ENCODE peak calls at places on chromosomes 7 and 10, in seven cellular contexts. S is CD8-positive, alpha-beta T cell; G is hepatocyte; F is IMR-90; W is epithelial cell of esophagus; A is suprapubic skin; M is heart right ventricle. O is an unnamed sample.

GRCh38 chr10:122327237-122328206 is 47.0 kb upstream of the PLEKHA1 start:
- DNase-seq in S (no peak), G (no peak), F (no peak), W (no peak), A (peak; percentile 37), M (no peak), O (no peak)

GRCh38 chr7:71411475-71411874 is 279.5 kb downstream of the GALNT17 start:
- DNase-seq in S (no peak), G (no peak), F (no peak), W (no peak), A (no peak), M (no peak), O (no peak)

GRCh38 chr7:38870147-38870546 is 38.8 kb downstream of the VPS41 start:
- DNase-seq in S (no peak), G (no peak), F (no peak), W (no peak), A (no peak), M (no peak), O (no peak)

GRCh38 chr7:155452505-155453295 is 5.2 kb upstream of the EN2 start:
- DNase-seq in S (no peak), G (no peak), F (no peak), W (no peak), A (no peak), M (no peak), O (no peak)

GRCh38 chr10:132209978-132210530 is 23.3 kb downstream of the DPYSL4 start:
- DNase-seq in S (no peak), G (no peak), F (no peak), W (no peak), A (no peak), M (no peak), O (no peak)

GRCh38 chr10:101609481-101609880 is 21.4 kb downstream of the DPCD start:
- DNase-seq in S (no peak), G (no peak), F (peak; percentile 26), W (no peak), A (no peak), M (no peak), O (no peak)

GRCh38 chr7:149734514-149735075 is 38.8 kb downstream of the ZNF467 start:
- DNase-seq in S (no peak), G (no peak), F (no peak), W (peak; percentile 32), A (peak; percentile 55), M (no peak), O (no peak)

GRCh38 chr7:44147026-44147881 is 6.1 kb upstream of the MYL7 start:
- DNase-seq in S (no peak), G (peak; percentile 54), F (no peak), W (no peak), A (no peak), M (no peak), O (peak; percentile 4)

GRCh38 chr7:95867309-95867708 is 95.0 kb downstream of the DYNC1I1 start:
- DNase-seq in S (no peak), G (no peak), F (no peak), W (no peak), A (no peak), M (no peak), O (no peak)

GRCh38 chr10:85946713-85947326 is 419.8 kb downstream of the GRID1 start:
- DNase-seq in S (no peak), G (no peak), F (no peak), W (no peak), A (no peak), M (no peak), O (no peak)
- H3K4me3 ChIP-seq in S (no peak overlapping the region), G (no peak overlapping the region), F (no peak overlapping the region), W (no peak overlapping the region), A (no peak overlapping the region), M (no peak overlapping the region), O (no peak overlapping the region)

DNA sequence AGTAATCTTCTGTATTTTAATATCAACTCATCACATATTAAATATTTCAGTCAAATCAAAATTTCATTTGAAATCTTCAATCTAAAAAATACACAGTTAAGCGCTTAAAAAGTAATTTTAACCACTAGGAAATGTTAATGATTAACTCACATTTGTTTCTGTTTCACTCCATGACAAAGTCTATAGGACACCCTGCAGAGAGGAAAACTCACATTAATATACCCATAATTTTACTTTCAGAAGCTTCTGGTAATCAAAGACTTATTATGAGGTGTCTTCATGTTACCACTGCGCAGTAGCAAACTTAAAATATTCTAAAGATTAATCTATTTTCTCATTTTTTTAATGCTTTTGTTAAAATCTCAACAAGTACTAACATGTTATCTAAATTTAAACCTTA is 41.0 kb upstream of the ZNF518A start:
- DNase-seq in S (no peak), G (no peak), F (no peak), W (no peak), A (no peak), M (no peak), O (no peak)
- H3K4me3 ChIP-seq in S (no peak overlapping the region), G (no peak overlapping the region), F (no peak overlapping the region), W (peak overlapping the region; percentile 85), A (peak overlapping the region; percentile 73), M (peak overlapping the region; percentile 71), O (peak overlapping the region; percentile 58)

GRCh38 chr10:69360485-69361302 is 56.0 kb downstream of the TACR2 start:
- DNase-seq in S (no peak), G (peak; percentile 82), F (peak; percentile 93), W (peak; percentile 92), A (peak; percentile 81), M (peak; percentile 72), O (peak; percentile 48)

GRCh38 chr10:69361303-69361614 is 55.5 kb downstream of the TACR2 start:
- DNase-seq in S (no peak), G (no peak), F (no peak), W (no peak), A (no peak), M (no peak), O (no peak)

GRCh38 chr10:69362471-69362954 is 54.2 kb downstream of the TACR2 start:
- DNase-seq in S (no peak), G (no peak), F (peak; percentile 90), W (peak; percentile 66), A (no peak), M (peak; percentile 83), O (peak; percentile 56)

GRCh38 chr10:69358148-69358795 is 58.4 kb downstream of the TACR2 start:
- DNase-seq in S (no peak), G (no peak), F (no peak), W (no peak), A (no peak), M (no peak), O (no peak)

DNA sequence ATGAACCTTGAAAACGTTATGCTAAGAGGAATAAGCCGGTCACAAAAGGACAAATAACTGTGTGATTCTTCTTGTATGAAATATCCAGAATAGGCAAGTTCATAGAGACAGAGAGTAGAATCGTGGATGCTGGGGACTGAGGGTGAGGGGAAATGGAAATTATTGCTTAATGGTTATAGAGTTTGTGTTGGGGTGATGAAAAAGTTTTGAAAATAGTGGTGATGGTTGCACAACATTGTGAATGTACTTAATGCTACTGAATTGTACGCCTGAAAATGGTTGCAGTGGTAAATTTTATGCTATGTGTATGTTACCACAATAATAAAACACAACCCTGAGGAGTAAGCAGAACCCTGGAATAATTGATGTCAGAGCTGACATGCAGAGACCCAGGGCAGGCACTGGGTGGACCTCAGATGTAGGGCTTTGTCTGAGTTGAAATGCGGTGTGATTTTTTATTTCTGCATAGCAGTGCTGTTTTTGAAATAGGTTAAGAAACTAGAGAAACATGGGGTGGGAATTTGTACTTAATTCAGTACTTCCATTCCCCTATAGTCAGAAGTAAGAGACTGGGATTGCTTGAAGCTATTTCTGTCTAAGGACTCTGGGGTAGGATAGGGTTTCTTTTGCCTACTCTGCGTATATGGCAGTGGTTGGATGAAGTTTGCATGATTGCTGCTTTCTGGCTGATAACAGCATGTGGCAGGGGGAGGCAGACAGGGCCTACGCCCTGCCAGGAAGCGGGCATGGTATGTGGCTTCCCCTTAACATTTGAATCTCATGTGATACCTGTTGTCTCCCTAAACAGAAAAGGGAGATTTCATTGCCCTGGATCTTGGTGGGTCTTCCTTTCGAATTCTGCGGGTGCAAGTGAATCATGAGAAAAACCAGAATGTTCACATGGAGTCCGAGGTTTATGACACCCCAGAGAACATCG is 57.4 kb downstream of the TACR2 start:
- DNase-seq in S (no peak), G (no peak), F (no peak), W (no peak), A (no peak), M (no peak), O (no peak)
- H3K4me3 ChIP-seq in S (no peak overlapping the region), G (no peak overlapping the region), F (no peak overlapping the region), W (no peak overlapping the region), A (no peak overlapping the region), M (no peak overlapping the region), O (no peak overlapping the region)

GRCh38 chr7:139914306-139914747 is 85.3 kb downstream of the TBXAS1 start:
- DNase-seq in S (no peak), G (no peak), F (peak; percentile 77), W (peak; percentile 14), A (no peak), M (no peak), O (no peak)

GRCh38 chr7:139914861-139915300 is 85.8 kb downstream of the TBXAS1 start:
- DNase-seq in S (no peak), G (no peak), F (peak; percentile 84), W (no peak), A (no peak), M (no peak), O (no peak)

GRCh38 chr7:139915864-139916716 is 87.0 kb downstream of the TBXAS1 start:
- DNase-seq in S (no peak), G (peak; percentile 47), F (peak; percentile 99), W (peak; percentile 97), A (no peak), M (no peak), O (peak; percentile 85)

GRCh38 chr7:139916717-139917395 is 87.8 kb downstream of the TBXAS1 start:
- DNase-seq in S (no peak), G (no peak), F (no peak), W (no peak), A (no peak), M (no peak), O (no peak)

DNA sequence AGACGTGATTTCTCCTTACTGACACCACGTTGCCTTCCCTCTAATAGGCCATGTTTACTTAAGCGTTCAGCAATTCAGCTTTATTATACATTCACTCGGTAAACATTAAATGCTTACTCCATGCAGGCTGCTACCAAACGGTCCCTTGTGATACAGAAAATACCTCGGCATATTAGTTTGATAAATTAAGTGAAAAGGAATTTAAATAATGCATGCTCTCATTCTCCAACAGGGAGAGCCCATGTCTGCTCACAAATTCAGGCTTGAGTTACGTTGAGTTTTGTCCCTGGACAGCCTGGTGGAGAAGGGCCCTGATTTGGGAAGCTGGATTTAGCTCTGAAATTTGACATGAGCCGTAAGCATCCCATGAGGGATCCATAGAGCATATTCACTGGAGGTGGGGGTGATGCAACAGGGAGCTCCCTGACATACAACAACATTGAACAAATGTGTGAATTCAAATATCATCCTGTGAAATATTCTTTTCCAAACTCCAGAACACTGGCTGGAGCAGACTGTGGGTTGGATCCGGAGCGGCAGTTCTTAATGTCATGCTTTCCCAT is 86.3 kb downstream of the TBXAS1 start:
- DNase-seq in S (no peak), G (no peak), F (peak; percentile 90), W (peak; percentile 27), A (no peak), M (no peak), O (no peak)
- H3K4me3 ChIP-seq in S (no peak overlapping the region), G (no peak overlapping the region), F (no peak overlapping the region), W (no peak overlapping the region), A (no peak overlapping the region), M (no peak overlapping the region), O (no peak overlapping the region)

GRCh38 chr7:141685285-141686035 is 16.5 kb downstream of the DENND11 start:
- DNase-seq in S (no peak), G (no peak), F (no peak), W (no peak), A (no peak), M (no peak), O (no peak)
- H3K4me3 ChIP-seq in S (no peak overlapping the region), G (no peak overlapping the region), F (no peak overlapping the region), W (no peak overlapping the region), A (no peak overlapping the region), M (no peak overlapping the region), O (no peak overlapping the region)